ENCODE peak calls at places on chromosomes 4 and X, in nine cellular contexts. S is pancreas; B is ascending aorta; D is IMR-90; X is uterus; K is heart left ventricle; H is effector memory CD4-positive, alpha-beta T cell; I is body of pancreas; W is adipocyte. E is an unnamed sample.
A peak's percentile ranks its signal among the peaks of the same experiment; 100 is the strongest.

GRCh38 chr4:150283689-150284088 is 205.4 kb downstream of the DCLK2 start:
- DNase-seq in S (no peak), B (no peak), D (peak; percentile 99), X (no peak), K (no peak), H (no peak), I (no peak), W (peak; percentile 90), E (no peak)

GRCh38 chr4:170047774-170048354 is 21.7 kb upstream of the MFAP3L start:
- DNase-seq in S (no peak), B (peak; percentile 68), D (peak; percentile 71), X (peak; percentile 25), K (no peak), H (no peak), I (peak; percentile 68), W (peak; percentile 90), E (peak; percentile 73)

GRCh38 chrX:44344687-44345086 is 1.2 kb upstream of the EFHC2 start:
- DNase-seq in S (no peak), B (no peak), D (no peak), X (no peak), K (no peak), H (no peak), I (no peak), W (no peak), E (no peak)

GRCh38 chrX:130523460-130524394 is 121.9 kb downstream of the RBMX2 start:
- DNase-seq in S (peak; percentile 62), B (no peak), D (no peak), X (peak; percentile 26), K (peak; percentile 53), H (no peak), I (peak; percentile 47), W (peak; percentile 59), E (no peak)

GRCh38 chr4:94621491-94622080 is 136.2 kb upstream of the BMPR1B start:
- DNase-seq in S (no peak), B (no peak), D (peak; percentile 61), X (no peak), K (no peak), H (no peak), I (peak; percentile 15), W (peak; percentile 84), E (no peak)

GRCh38 chrX:16278927-16279326 is 111.6 kb downstream of the MAGEB17 start:
- DNase-seq in S (no peak), B (no peak), D (no peak), X (no peak), K (no peak), H (no peak), I (no peak), W (no peak), E (no peak)

GRCh38 chr4:82984459-82984858 is 26.2 kb downstream of the LIN54 start:
- DNase-seq in S (no peak), B (no peak), D (peak; percentile 69), X (no peak), K (no peak), H (no peak), I (no peak), W (peak; percentile 19), E (no peak)

GRCh38 chrX:45769919-45770582 is 569.4 kb upstream of the DIPK2B start:
- DNase-seq in S (peak; percentile 69), B (peak; percentile 86), D (peak; percentile 91), X (peak; percentile 76), K (peak; percentile 73), H (peak; percentile 31), I (peak; percentile 77), W (peak; percentile 87), E (peak; percentile 84)

GRCh38 chr4:75849459-75849858 is 52.8 kb downstream of the PPEF2 start:
- DNase-seq in S (no peak), B (no peak), D (no peak), X (no peak), K (no peak), H (no peak), I (no peak), W (no peak), E (no peak)

GRCh38 chr4:165542476-165542875 is 163.7 kb downstream of the CPE start:
- DNase-seq in S (no peak), B (no peak), D (no peak), X (no peak), K (no peak), H (no peak), I (no peak), W (no peak), E (no peak)

GRCh38 chrX:20140410-20140809 is 1.2 kb downstream of the EIF1AX start:
- DNase-seq in S (no peak), B (no peak), D (no peak), X (no peak), K (no peak), H (no peak), I (no peak), W (no peak), E (no peak)

GRCh38 chr4:82739292-82740190 is 59.1 kb downstream of the SCD5 start:
- DNase-seq in S (peak; percentile 87), B (peak; percentile 71), D (peak; percentile 40), X (peak; percentile 24), K (peak; percentile 81), H (no peak), I (peak; percentile 84), W (peak; percentile 25), E (peak; percentile 87)

GRCh38 chr4:103018391-103019318 is 850 bp downstream of the SLC9B1 start:
- DNase-seq in S (no peak), B (no peak), D (no peak), X (peak; percentile 40), K (no peak), H (no peak), I (peak; percentile 49), W (peak; percentile 60), E (peak; percentile 28)

GRCh38 chrX:22237479-22237878 is 35.2 kb upstream of the CBLL2 start:
- DNase-seq in S (no peak), B (no peak), D (peak; percentile 20), X (no peak), K (no peak), H (no peak), I (no peak), W (peak; percentile 44), E (no peak)

GRCh38 chrX:45771114-45771513 is 570.4 kb upstream of the DIPK2B start:
- DNase-seq in S (no peak), B (peak; percentile 79), D (peak; percentile 96), X (peak; percentile 38), K (no peak), H (no peak), I (no peak), W (peak; percentile 74), E (peak; percentile 60)

GRCh38 chrX:129690435-129690834 is 35.7 kb upstream of the APLN start:
- DNase-seq in S (no peak), B (peak; percentile 63), D (peak; percentile 12), X (no peak), K (no peak), H (no peak), I (no peak), W (no peak), E (no peak)

GRCh38 chr4:7256989-7257810 is 64.9 kb downstream of the SORCS2 start:
- DNase-seq in S (peak; percentile 92), B (no peak), D (no peak), X (peak; percentile 69), K (peak; percentile 87), H (no peak), I (peak; percentile 81), W (no peak), E (no peak)
- H3K4me1 ChIP-seq in S (no peaks in the 10 kb centered on the region), B (no peaks in the 10 kb centered on the region), D (no peaks in the 10 kb centered on the region), X (no peaks in the 10 kb centered on the region), K (peaks cover 29% of the 10 kb centered on the region), H (no peaks in the 10 kb centered on the region), I (peaks cover 14% of the 10 kb centered on the region), W (peaks cover 20% of the 10 kb centered on the region), E (no peaks in the 10 kb centered on the region)

GRCh38 chrX:101291204-101291603 is at the start of gene TAF7L:
- DNase-seq in S (no peak), B (no peak), D (no peak), X (no peak), K (no peak), H (no peak), I (no peak), W (peak; percentile 29), E (peak; percentile 1)
- H3K4me3 ChIP-seq in S (no peak within 1 kb of the TSS), B (peak within 1 kb of the TSS; percentile 55), D (peak within 1 kb of the TSS; percentile 2), X (no peak within 1 kb of the TSS), K (no peak within 1 kb of the TSS), H (no peak within 1 kb of the TSS), I (no peak within 1 kb of the TSS), W (peak within 1 kb of the TSS; percentile 65), E (no peak within 1 kb of the TSS)

DNA sequence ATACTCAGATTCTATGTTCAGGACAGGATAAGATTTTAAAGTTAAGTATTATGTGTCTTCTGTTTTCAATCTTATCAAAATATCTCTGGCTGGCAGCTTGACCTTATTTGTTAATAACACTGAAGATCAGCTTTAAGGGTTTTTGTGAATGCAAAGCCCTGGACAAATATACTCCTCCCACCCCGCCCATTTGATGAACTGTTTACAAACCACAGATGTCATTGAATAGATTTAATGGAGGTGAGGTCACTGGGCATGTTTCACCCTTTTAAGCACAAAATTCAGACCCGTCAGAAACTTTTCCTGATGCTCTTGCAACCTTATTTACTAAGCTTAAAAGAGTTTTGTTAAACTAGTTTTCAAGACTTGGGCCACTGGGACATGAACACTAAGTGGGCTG is 10.1 kb upstream of the CXCL8 start:
- DNase-seq in S (no peak), B (no peak), D (no peak), X (no peak), K (no peak), H (no peak), I (no peak), W (no peak), E (no peak)
- H3K4me1 ChIP-seq in S (peaks cover 7% of the 10 kb centered on the region), B (no peaks in the 10 kb centered on the region), D (peaks cover 12% of the 10 kb centered on the region), X (no peaks in the 10 kb centered on the region), K (peaks cover 21% of the 10 kb centered on the region), H (no peaks in the 10 kb centered on the region), I (peaks cover 21% of the 10 kb centered on the region), W (peaks cover 57% of the 10 kb centered on the region), E (no peaks in the 10 kb centered on the region)

GRCh38 chrX:119482041-119482440 is 13.8 kb downstream of the SLC25A5 start:
- DNase-seq in S (no peak), B (no peak), D (no peak), X (no peak), K (no peak), H (no peak), I (no peak), W (no peak), E (no peak)
- H3K4me3 ChIP-seq in S (no peak overlapping the region), B (peak overlapping the region; percentile 55), D (peak overlapping the region; percentile 52), X (peak overlapping the region; percentile 23), K (peak overlapping the region; percentile 51), H (peak overlapping the region; percentile 52), I (no peak overlapping the region), W (peak overlapping the region; percentile 72), E (no peak overlapping the region)

GRCh38 chr4:24872720-24873119 is 40.1 kb downstream of the CCDC149 start:
- DNase-seq in S (no peak), B (no peak), D (no peak), X (no peak), K (no peak), H (no peak), I (no peak), W (no peak), E (no peak)

GRCh38 chr4:24863799-24864198 is 49.0 kb downstream of the CCDC149 start:
- DNase-seq in S (no peak), B (no peak), D (no peak), X (no peak), K (no peak), H (no peak), I (no peak), W (no peak), E (no peak)

GRCh38 chr4:24862073-24862751 is 50.6 kb downstream of the CCDC149 start:
- DNase-seq in S (no peak), B (no peak), D (no peak), X (no peak), K (no peak), H (no peak), I (no peak), W (no peak), E (no peak)

GRCh38 chr4:24871176-24871575 is 41.7 kb downstream of the CCDC149 start:
- DNase-seq in S (no peak), B (no peak), D (no peak), X (no peak), K (no peak), H (no peak), I (no peak), W (no peak), E (no peak)

GRCh38 chr4:24867766-24868296 is 45.0 kb downstream of the CCDC149 start:
- DNase-seq in S (no peak), B (no peak), D (no peak), X (no peak), K (no peak), H (no peak), I (no peak), W (no peak), E (no peak)
- H3K4me1 ChIP-seq in S (no peaks in the 10 kb centered on the region), B (no peaks in the 10 kb centered on the region), D (no peaks in the 10 kb centered on the region), X (no peaks in the 10 kb centered on the region), K (no peaks in the 10 kb centered on the region), H (no peaks in the 10 kb centered on the region), I (no peaks in the 10 kb centered on the region), W (no peaks in the 10 kb centered on the region), E (no peaks in the 10 kb centered on the region)